ENCODE peak calls at places on chromosomes 6 and 20, in six cellular contexts. Z, W, B, Q, O and I are unnamed samples.

GRCh38 chr6:43491750-43492661 is 14.6 kb downstream of the TJAP1 start:
- DNase-seq in B (peak; percentile 92), Z (peak; percentile 68), Q (peak; percentile 37), O (no peak), W (peak; percentile 88), I (no peak)

GRCh38 chr20:62305149-62305764 is 2.5 kb downstream of the ADRM1 start:
- DNase-seq in Z (no peak), Q (no peak), W (peak; percentile 64), B (no peak), O (no peak), I (no peak)

GRCh38 chr6:158207452-158207788 is 39.3 kb downstream of the GTF2H5 start:
- DNase-seq in B (no peak), W (no peak), Q (no peak), Z (peak; percentile 73), O (peak; percentile 82), I (peak; percentile 69)

GRCh38 chr6:130758818-130759217 is 68.4 kb upstream of the SMLR1 start:
- DNase-seq in Z (no peak), W (no peak), O (no peak), Q (no peak), B (no peak), I (no peak)

GRCh38 chr20:4546786-4547185 is 174.9 kb upstream of the PRND start:
- DNase-seq in B (no peak), O (no peak), W (no peak), Q (peak; percentile 49), Z (peak; percentile 94), I (no peak)

GRCh38 chr6:92110390-92110789 is 1309.0 kb downstream of the EPHA7 start:
- DNase-seq in O (no peak), Z (no peak), W (no peak), Q (no peak), B (no peak), I (no peak)

GRCh38 chr6:89281779-89282246 is 33.3 kb downstream of the GABRR2 start:
- DNase-seq in Q (no peak), B (no peak), W (no peak), Z (peak; percentile 52), O (no peak), I (peak; percentile 71)

GRCh38 chr20:7123457-7123856 is 356.0 kb downstream of the BMP2 start:
- DNase-seq in B (no peak), Z (no peak), W (peak; percentile 55), Q (no peak), O (no peak), I (no peak)

GRCh38 chr6:32457054-32457453 is 17.4 kb downstream of the HLA-DRA start:
- DNase-seq in O (no peak), B (no peak), W (no peak), Q (no peak), Z (no peak), I (no peak)

GRCh38 chr6:29826271-29826670 is 1.4 kb upstream of the HLA-G start:
- DNase-seq in B (no peak), Q (no peak), O (no peak), Z (no peak), W (no peak), I (no peak)

GRCh38 chr6:137277971-137278602 is 58.9 kb upstream of the IFNGR1 start:
- DNase-seq in B (no peak), W (no peak), O (no peak), Q (peak; percentile 44), Z (peak; percentile 19), I (no peak)

GRCh38 chr6:45625191-45625664 is 247.5 kb upstream of the SUPT3H start:
- DNase-seq in W (no peak), Q (peak; percentile 65), B (no peak), O (no peak), Z (peak; percentile 73), I (no peak)

GRCh38 chr6:43074847-43075741 is 1.0 kb upstream of the PTK7 start:
- DNase-seq in O (no peak), B (no peak), Q (no peak), W (no peak), Z (peak; percentile 88), I (no peak)

GRCh38 chr6:108988291-108988690 is 106.4 kb downstream of the SESN1 start:
- DNase-seq in B (no peak), Q (no peak), O (no peak), Z (no peak), W (no peak), I (no peak)

GRCh38 chr6:168415149-168415992 is 25.6 kb upstream of the SMOC2 start:
- DNase-seq in O (no peak), W (peak; percentile 61), Z (no peak), B (no peak), Q (no peak), I (no peak)

GRCh38 chr6:43262000-43262779 is 18.9 kb downstream of the TTBK1 start:
- DNase-seq in Q (no peak), O (no peak), W (no peak), Z (no peak), B (no peak), I (no peak)

GRCh38 chr20:35005463-35005961 is 49.8 kb downstream of the MYH7B start:
- DNase-seq in W (no peak), Z (no peak), Q (no peak), B (peak; percentile 8), O (no peak), I (no peak)

GRCh38 chr20:60930023-60930790 is 321.9 kb upstream of the CDH4 start:
- DNase-seq in B (no peak), O (no peak), W (no peak), Q (no peak), Z (no peak), I (no peak)

GRCh38 chr20:4563534-4563933 is 158.2 kb upstream of the PRND start:
- DNase-seq in O (no peak), W (no peak), Q (peak; percentile 73), Z (peak; percentile 82), B (no peak), I (no peak)

DNA sequence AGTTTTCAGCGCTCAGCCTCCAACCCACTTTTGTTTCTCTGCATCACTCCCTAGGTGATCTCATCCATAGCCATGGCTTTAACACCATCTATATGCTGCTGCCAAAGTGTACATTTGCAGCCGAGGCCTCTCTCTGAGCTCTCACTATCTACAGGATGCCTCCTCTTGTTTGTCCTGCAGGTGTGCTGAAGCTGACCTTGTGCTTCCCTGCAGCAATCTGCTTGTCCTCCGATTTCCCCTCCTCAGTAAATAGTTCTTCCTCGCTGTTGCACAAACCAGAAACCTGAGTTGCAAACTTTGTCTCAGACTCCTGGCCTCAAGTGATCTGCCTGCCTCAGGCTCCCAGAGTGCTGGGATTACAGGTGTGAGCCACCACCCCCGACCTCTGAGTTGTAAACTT is 3.7 kb upstream of the TXNDC5 start:
- DNase-seq in W (no peak), Q (no peak), B (no peak), Z (no peak), O (no peak), I (no peak)
- TF ChIP-seq CTCF in W (no peak), Q (no peak), B (no peak), Z (no peak), O (no peak), I (no peak)

DNA sequence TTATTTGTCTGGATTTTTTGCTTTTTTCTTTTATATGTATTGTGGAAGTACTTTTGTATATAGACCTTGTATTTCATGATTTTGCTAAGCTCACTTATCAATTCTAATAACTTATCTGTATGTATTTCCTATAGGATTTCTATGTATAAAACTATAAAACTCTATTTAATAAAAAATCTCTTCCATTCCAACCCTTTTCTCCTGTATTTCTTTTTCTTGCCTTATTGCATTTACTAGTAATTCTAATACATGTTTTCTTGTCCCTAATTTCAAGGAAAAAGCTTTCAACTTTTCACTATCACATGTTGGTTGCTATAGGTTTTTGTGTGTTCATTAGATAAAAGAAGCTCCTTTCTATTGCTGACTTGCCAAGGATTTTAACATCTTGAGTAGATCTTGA is 125.3 kb downstream of the MBOAT1 start:
- DNase-seq in Q (no peak), O (no peak), Z (no peak), W (no peak), B (no peak), I (no peak)
- TF ChIP-seq CTCF in Q (no peak), O (no peak), Z (no peak), W (no peak), B (no peak), I (no peak)

DNA sequence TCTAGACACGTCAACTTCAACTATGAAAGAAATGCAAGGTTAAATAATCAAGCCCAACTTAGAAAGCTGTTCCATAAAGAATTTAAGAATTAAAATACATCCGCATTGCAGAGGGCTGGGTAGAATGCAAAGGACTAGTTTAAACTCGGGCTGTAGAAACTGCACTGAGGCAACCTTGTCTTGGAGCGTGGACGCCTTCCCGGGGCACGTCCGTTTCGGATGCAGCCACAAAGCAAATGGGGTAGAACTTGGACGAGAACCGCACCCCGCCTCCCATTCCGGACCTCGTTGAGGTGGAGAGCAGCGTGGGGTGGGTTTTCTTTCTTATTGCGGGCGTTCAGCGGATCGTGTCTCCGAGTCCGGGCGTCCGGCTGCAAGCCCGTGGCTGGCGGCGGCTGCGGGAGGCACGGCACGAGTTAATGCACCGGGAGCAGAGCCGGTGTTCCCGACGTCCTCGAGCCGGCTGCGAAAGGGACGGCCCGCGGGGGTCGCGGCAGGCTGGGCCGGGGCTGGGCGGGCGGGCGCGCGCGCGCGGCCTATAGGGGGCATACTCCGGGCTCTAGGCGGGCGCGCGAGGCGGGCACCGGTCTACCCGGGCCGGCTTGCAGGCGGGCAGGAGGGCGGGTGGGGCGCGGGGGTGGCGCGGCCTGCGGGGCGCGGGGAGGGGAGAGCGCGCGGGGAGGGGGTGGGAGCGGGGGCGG is 2.0 kb downstream of the JARID2 start:
- DNase-seq in Z (peak; percentile 65), W (peak; percentile 67), O (no peak), B (peak; percentile 60), Q (no peak), I (peak; percentile 67)
- TF ChIP-seq CTCF in Z (no peak), W (peak; percentile 44), O (peak; percentile 26), B (peak; percentile 44), Q (no peak), I (no peak)

DNA sequence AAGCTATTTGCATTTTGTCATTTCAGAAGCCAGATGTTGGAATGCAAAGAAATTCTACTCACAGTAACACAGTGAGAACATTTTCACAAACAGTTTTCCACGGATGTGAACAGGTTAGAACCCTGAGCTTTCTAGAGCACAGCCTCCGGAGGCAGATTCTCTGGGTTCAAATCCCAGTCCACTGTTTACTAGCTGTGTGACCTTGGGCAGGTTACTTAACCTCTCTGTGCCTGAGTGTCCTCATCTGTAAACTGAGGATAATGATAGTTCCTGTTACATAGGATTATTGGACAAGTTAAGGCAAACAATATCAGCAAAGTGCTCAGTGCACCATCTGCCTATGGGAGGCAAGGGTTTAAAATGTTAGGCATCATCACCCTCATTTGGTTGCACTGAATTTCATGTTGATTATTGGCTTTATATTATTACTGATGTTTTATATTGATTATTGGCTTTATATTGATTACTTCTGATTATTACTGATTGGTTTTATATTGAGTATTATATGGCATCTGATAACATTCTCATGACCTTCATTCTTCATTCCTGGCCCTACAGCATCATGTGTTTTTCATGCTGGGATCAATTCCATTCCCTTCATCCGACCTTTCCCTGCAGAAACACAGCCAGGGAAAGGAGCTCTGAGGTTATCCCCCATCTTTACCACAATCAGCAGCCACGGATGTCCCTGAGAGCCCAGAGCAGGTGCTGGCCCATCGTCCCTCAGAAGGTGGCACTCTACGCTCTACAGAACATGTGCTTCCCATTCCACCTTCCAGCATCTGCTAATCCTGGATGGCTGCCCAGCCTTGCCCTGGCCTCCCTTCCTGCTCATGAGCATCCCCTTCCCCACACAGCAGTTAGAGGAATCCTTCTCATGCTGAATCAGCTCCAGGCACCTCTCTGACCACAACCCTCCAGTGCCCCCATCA is 283.1 kb downstream of the PREX1 start:
- DNase-seq in Q (no peak), Z (no peak), O (no peak), W (no peak), B (no peak), I (no peak)
- TF ChIP-seq CTCF in Q (no peak), Z (no peak), O (no peak), W (no peak), B (no peak), I (no peak)

GRCh38 chr6:34243901-34244884 is 4.6 kb downstream of the SMIM29 start:
- DNase-seq in B (peak; percentile 83), Q (peak; percentile 84), O (no peak), Z (peak; percentile 90), W (peak; percentile 62), I (no peak)
- TF ChIP-seq CTCF in B (peak; percentile 16), Q (peak; percentile 58), O (peak; percentile 26), Z (peak; percentile 46), W (peak; percentile 28), I (peak; percentile 57)